ENCODE peak calls at places on chromosomes 4 and X, in five cellular contexts. U is T-cell, Q is endothelial cell, W is transverse colon, L is H7. C is an unnamed sample.

GRCh38 chr4:5409237-5409636 is 299.1 kb downstream of the EVC2 start:
- DNase-seq in U (no peak), Q (no peak), W (no peak), L (no peak), C (no peak)

GRCh38 chrX:115360220-115360781 is 70.8 kb downstream of the LUZP4 start:
- DNase-seq in U (no peak), Q (no peak), W (no peak), L (no peak), C (no peak)

GRCh38 chrX:12329476-12329875 is 191.2 kb downstream of the FRMPD4 start:
- DNase-seq in U (no peak), Q (no peak), W (no peak), L (no peak), C (no peak)

GRCh38 chr4:173399016-173399415 is at the start of gene SCRG1:
- DNase-seq in U (no peak), Q (no peak), W (no peak), L (peak), C (no peak)

GRCh38 chr4:16908377-16909021 is 10.1 kb upstream of the LDB2 start:
- DNase-seq in U (no peak), Q (no peak), W (no peak), L (peak), C (no peak)

GRCh38 chrX:24002167-24002566 is 24.8 kb downstream of the KLHL15 start:
- DNase-seq in U (no peak), Q (no peak), W (no peak), L (no peak), C (no peak)

GRCh38 chr4:162791321-162791720 is 375.4 kb downstream of the NAF1 start:
- DNase-seq in U (no peak), Q (no peak), W (no peak), L (no peak), C (no peak)

GRCh38 chr4:46386570-46386969 is 3.4 kb downstream of the GABRA2 start:
- DNase-seq in U (no peak), Q (no peak), W (no peak), L (peak), C (no peak)

GRCh38 chr4:67929447-67929846 is 33.8 kb downstream of the TMPRSS11A start:
- DNase-seq in U (no peak), Q (no peak), W (no peak), L (no peak), C (no peak)

GRCh38 chr4:53141308-53141707 is 224.6 kb downstream of the SCFD2 start:
- DNase-seq in U (no peak), Q (no peak), W (no peak), L (no peak), C (no peak)

GRCh38 chrX:43745938-43746721 is 90.0 kb downstream of the MAOA start:
- DNase-seq in U (no peak), Q (no peak), W (no peak), L (no peak), C (no peak)

GRCh38 chrX:143669395-143669794 is 33.5 kb upstream of the SLITRK4 start:
- DNase-seq in U (no peak), Q (no peak), W (no peak), L (no peak), C (no peak)

GRCh38 chrX:150063138-150063518 is 124.8 kb upstream of the EOLA2 start:
- DNase-seq in U (no peak), Q (no peak), W (no peak), L (no peak), C (no peak)

GRCh38 chrX:43267652-43268051 is 388.4 kb upstream of the MAOA start:
- DNase-seq in U (no peak), Q (no peak), W (no peak), L (no peak), C (no peak)

GRCh38 chrX:39907964-39908616 is 189.7 kb downstream of the BCOR start:
- DNase-seq in U (no peak), Q (no peak), W (peak), L (peak), C (no peak)